ENCODE peak calls at places on chromosome 1, in eight cellular contexts. Y is ACHN; C is occipital lobe; S is H9; D is activated T-helper 9 cell treated with anti-CD3 and anti-CD28 coated beads, Interleukin-2, amount 50 U/mL, for 16 hours; L is skeletal muscle cell; E is RWPE1; P is astrocyte of the cerebellum. A is an unnamed sample.

GRCh38 chr1:37718181-37718900 is 26.0 kb downstream of the CDCA8 start:
- DNase-seq in Y (no peak), C (no peak), S (no peak), D (no peak), L (no peak), E (no peak), P (no peak), A (no peak)

GRCh38 chr1:206872139-206872538 is 6.7 kb downstream of the IL20 start:
- DNase-seq in Y (no peak), C (no peak), S (no peak), D (no peak), L (no peak), E (no peak), P (no peak), A (no peak)

GRCh38 chr1:9652379-9653194 is 1.1 kb downstream of the PIK3CD start:
- DNase-seq in Y (no peak), C (no peak), S (no peak), D (peak; percentile 48), L (no peak), E (no peak), P (no peak), A (no peak)

GRCh38 chr1:5747428-5748285 is 244.6 kb downstream of the NPHP4 start:
- DNase-seq in Y (no peak), C (no peak), S (peak; percentile 39), D (no peak), L (no peak), E (no peak), P (no peak), A (no peak)

GRCh38 chr1:94425821-94426484 is 7.8 kb downstream of the ABCD3 start:
- DNase-seq in Y (no peak), C (no peak), S (no peak), D (no peak), L (no peak), E (no peak), P (no peak), A (no peak)

GRCh38 chr1:198678301-198678836 is 39.5 kb downstream of the PTPRC start:
- DNase-seq in Y (no peak), C (no peak), S (no peak), D (no peak), L (no peak), E (no peak), P (no peak), A (no peak)

GRCh38 chr1:16978589-16979474 is 1.6 kb downstream of the MFAP2 start:
- DNase-seq in Y (no peak), C (no peak), S (no peak), D (no peak), L (peak; percentile 73), E (no peak), P (peak; percentile 80), A (no peak)

GRCh38 chr1:160096491-160097116 is 1.8 kb downstream of the IGSF8 start:
- DNase-seq in Y (no peak), C (no peak), S (no peak), D (no peak), L (peak; percentile 19), E (peak; percentile 70), P (no peak), A (no peak)

GRCh38 chr1:45512641-45513054 is 9.0 kb downstream of the PRDX1 start:
- DNase-seq in Y (peak; percentile 65), C (peak; percentile 14), S (peak; percentile 70), D (peak; percentile 28), L (no peak), E (peak; percentile 42), P (no peak), A (peak; percentile 85)

GRCh38 chr1:29519733-29520132 is 283.4 kb downstream of the PTPRU start:
- DNase-seq in Y (no peak), C (no peak), S (peak; percentile 7), D (no peak), L (no peak), E (no peak), P (peak; percentile 6), A (no peak)

GRCh38 chr1:227889863-227890405 is 57.8 kb downstream of the WNT9A start:
- DNase-seq in Y (no peak), C (no peak), S (no peak), D (no peak), L (no peak), E (no peak), P (no peak), A (no peak)